ENCODE peak calls at places on chromosomes 13 and 19, in six cellular contexts. T is fibroblast of lung; L is OCI-M1; V is stimulated activated CD8-positive, alpha-beta memory T cell treated with anti-CD3 and anti-CD28 coated beads, Interleukin-4, amount 100 ng/mL, for 4 hours; J is GM04503; P is bronchial epithelial cell. Z is an unnamed sample.
A peak's percentile ranks its signal among the peaks of the same experiment; 100 is the strongest.

GRCh38 chr19:1412995-1413889 is 5.9 kb downstream of the DAZAP1 start:
- DNase-seq in J (no peak), L (no peak), T (no peak), V (no peak), P (no peak), Z (no peak)

GRCh38 chr19:46812898-46813569 is 24.6 kb upstream of the SLC1A5 start:
- DNase-seq in P (no peak), J (no peak), L (no peak), V (no peak), T (no peak), Z (no peak)

GRCh38 chr13:25281937-25282332 is 5.4 kb downstream of the MTMR6 start:
- DNase-seq in V (no peak), J (no peak), T (no peak), P (no peak), L (no peak), Z (no peak)

GRCh38 chr13:27583645-27584044 is 36.7 kb downstream of the LNX2 start:
- DNase-seq in T (no peak), J (peak; percentile 25), L (no peak), V (no peak), P (no peak), Z (no peak)

GRCh38 chr19:56273563-56274117 is 1.1 kb downstream of the EDDM13 start:
- DNase-seq in T (no peak), P (peak; percentile 63), V (no peak), J (peak; percentile 3), L (no peak), Z (no peak)

GRCh38 chr13:40132249-40132648 is 476.8 kb downstream of the COG6 start:
- DNase-seq in T (no peak), L (no peak), V (no peak), J (no peak), P (no peak), Z (no peak)

GRCh38 chr19:3565177-3565576 is 7.6 kb upstream of the HMG20B start:
- DNase-seq in J (no peak), T (no peak), P (no peak), L (no peak), V (no peak), Z (no peak)

GRCh38 chr13:90591260-90591926 is 756.1 kb upstream of the MIR17HG start:
- DNase-seq in L (peak; percentile 41), J (no peak), T (no peak), V (no peak), P (peak; percentile 55), Z (no peak)

GRCh38 chr13:48006396-48006795 is 5.3 kb upstream of the SUCLA2 start:
- DNase-seq in V (no peak), L (no peak), J (no peak), T (no peak), P (peak; percentile 53), Z (no peak)

GRCh38 chr19:56301152-56301551 is 13.5 kb downstream of the ZSCAN5A start:
- DNase-seq in L (peak; percentile 40), P (no peak), V (no peak), J (no peak), T (no peak), Z (no peak)

GRCh38 chr13:113559901-113560644 is 24.5 kb upstream of the TFDP1 start:
- DNase-seq in V (no peak), L (no peak), P (no peak), J (no peak), T (no peak), Z (no peak)

GRCh38 chr13:99974939-99975561 is 3.5 kb upstream of the ZIC5 start:
- DNase-seq in L (no peak), J (no peak), P (no peak), T (no peak), V (no peak), Z (no peak)

GRCh38 chr13:77325371-77325941 is 1.4 kb downstream of the MYCBP2 start:
- DNase-seq in V (no peak), T (peak; percentile 28), P (peak; percentile 79), L (peak; percentile 69), J (no peak), Z (no peak)

GRCh38 chr19:39916851-39917396 is 17.5 kb downstream of the FCGBP start:
- DNase-seq in T (no peak), P (no peak), J (no peak), L (peak; percentile 18), V (no peak), Z (no peak)

GRCh38 chr19:53131085-53131484 is 1.6 kb downstream of the ZNF415 start:
- DNase-seq in V (no peak), P (no peak), L (peak; percentile 42), T (no peak), J (no peak), Z (no peak)

GRCh38 chr13:79806821-79807220 is 325.9 kb downstream of the NDFIP2 start:
- DNase-seq in V (no peak), T (no peak), J (no peak), P (no peak), L (no peak), Z (no peak)

GRCh38 chr19:40989453-40989852 is 1.6 kb upstream of the CYP2B6 start:
- DNase-seq in V (no peak), L (no peak), P (no peak), T (no peak), J (no peak), Z (no peak)

GRCh38 chr13:81395368-81395767 is 1054.4 kb upstream of the SPRY2 start:
- DNase-seq in L (peak; percentile 68), T (no peak), P (no peak), J (no peak), V (no peak), Z (no peak)

GRCh38 chr13:25771641-25772478 is 280.0 kb downstream of the SHISA2 start:
- DNase-seq in V (no peak), L (no peak), P (no peak), J (no peak), T (peak; percentile 14), Z (no peak)

GRCh38 chr19:282501-282900 is 8.7 kb downstream of the PLPP2 start:
- DNase-seq in V (no peak), J (no peak), T (no peak), L (no peak), P (no peak), Z (no peak)

GRCh38 chr19:8445488-8446001 is 770 bp downstream of the HNRNPM start:
- DNase-seq in J (no peak), T (no peak), L (peak; percentile 79), P (peak; percentile 25), V (no peak), Z (no peak)

GRCh38 chr19:41753936-41754529 is 1.3 kb upstream of the CEACAM6 start:
- DNase-seq in J (no peak), T (peak; percentile 11), P (peak; percentile 37), L (peak; percentile 70), V (peak; percentile 46), Z (peak; percentile 24)

GRCh38 chr19:16143399-16144215 is at the start of gene HSH2D:
- DNase-seq in J (no peak), V (peak; percentile 40), T (no peak), L (peak; percentile 65), P (peak; percentile 52), Z (no peak)

GRCh38 chr13:99981115-99982020 is at the start of gene ZIC2:
- DNase-seq in L (peak; percentile 84), J (no peak), T (no peak), V (no peak), P (no peak), Z (no peak)

GRCh38 chr19:35176183-35176570 is 21.6 kb downstream of the FXYD5 start:
- DNase-seq in L (no peak), T (no peak), V (no peak), P (no peak), J (no peak), Z (no peak)

GRCh38 chr19:1826557-1827521 is 14.8 kb upstream of the ATP8B3 start:
- DNase-seq in T (no peak), L (no peak), V (no peak), J (no peak), P (no peak), Z (no peak)

GRCh38 chr13:95296326-95296939 is 4.8 kb downstream of the ABCC4 start:
- DNase-seq in T (no peak), L (peak; percentile 67), P (peak; percentile 25), V (no peak), J (no peak), Z (no peak)

GRCh38 chr13:28173793-28174192 is 35.4 kb downstream of the PAN3 start:
- DNase-seq in V (no peak), P (peak; percentile 95), L (no peak), T (no peak), J (no peak), Z (no peak)

GRCh38 chr19:43763473-43763939 is 8.7 kb upstream of the SMG9 start:
- DNase-seq in J (no peak), L (no peak), T (no peak), P (peak; percentile 46), V (no peak), Z (no peak)

Z was measured in HS-27A.